ENCODE peak calls at places on chromosomes 12 and 14, in seven cellular contexts. C is heart right ventricle, J is cardiac muscle cell, Z is fibroblast of pulmonary artery, N is choroid plexus epithelial cell, L is transverse colon, V is pancreas. Y is an unnamed sample.

GRCh38 chr14:58299665-58300202 is 1.4 kb downstream of the ARID4A start:
- DNase-seq in N (peak), C (no peak), Z (no peak), L (no peak), V (no peak), J (peak), Y (no peak)

GRCh38 chr12:110371408-110372055 is 32.0 kb downstream of the ANAPC7 start:
- DNase-seq in J (peak), N (peak), Z (no peak), L (no peak), V (no peak), C (no peak), Y (no peak)

GRCh38 chr14:65926935-65927700 is 514.6 kb downstream of the FUT8 start:
- DNase-seq in J (no peak), N (no peak), V (no peak), C (no peak), L (no peak), Z (no peak), Y (no peak)

GRCh38 chr12:14628771-14629170 is 61.1 kb upstream of the PLBD1 start:
- DNase-seq in J (no peak), N (no peak), L (no peak), Z (no peak), C (no peak), V (no peak), Y (no peak)

GRCh38 chr12:99916555-99916954 is 68.2 kb downstream of the ANKS1B start:
- DNase-seq in V (no peak), J (peak), L (no peak), Z (no peak), N (no peak), C (no peak), Y (no peak)

GRCh38 chr14:39467889-39468524 is 35.8 kb upstream of the FBXO33 start:
- DNase-seq in N (peak), V (no peak), J (peak), L (no peak), C (no peak), Z (peak), Y (peak)

GRCh38 chr12:4996714-4997113 is 47.0 kb upstream of the KCNA5 start:
- DNase-seq in N (no peak), C (no peak), L (no peak), Z (no peak), J (no peak), V (no peak), Y (no peak)

GRCh38 chr14:59455411-59455810 is 9.8 kb downstream of the GPR135 start:
- DNase-seq in J (peak), L (no peak), N (no peak), V (no peak), Z (peak), C (no peak), Y (no peak)

GRCh38 chr14:91350813-91351507 is 66.7 kb downstream of the CCDC88C start:
- DNase-seq in N (no peak), J (no peak), C (no peak), V (no peak), L (no peak), Z (no peak), Y (no peak)

GRCh38 chr12:109097435-109098141 is at the start of gene UNG:
- DNase-seq in J (peak), N (peak), L (peak), Z (peak), V (peak), C (peak), Y (peak)

GRCh38 chr12:81167694-81168093 is 89.8 kb downstream of the ACSS3 start:
- DNase-seq in L (no peak), N (peak), C (no peak), J (peak), Z (peak), V (no peak), Y (no peak)

GRCh38 chr12:31406345-31406744 is 80.4 kb upstream of the SINHCAF start:
- DNase-seq in J (no peak), L (no peak), C (no peak), N (peak), Z (no peak), V (no peak), Y (no peak)

GRCh38 chr12:12212769-12213168 is 54.1 kb downstream of the LRP6 start:
- DNase-seq in C (no peak), L (peak), Z (no peak), N (no peak), J (no peak), V (no peak), Y (no peak)

GRCh38 chr12:61654698-61655097 is 605.5 kb upstream of the USP15 start:
- DNase-seq in J (no peak), N (peak), Z (no peak), V (no peak), L (no peak), C (no peak), Y (peak)

GRCh38 chr12:120362516-120363273 is 6.3 kb downstream of the MSI1 start:
- DNase-seq in N (no peak), V (no peak), C (no peak), J (no peak), Z (no peak), L (no peak), Y (no peak)

GRCh38 chr12:53829130-53829529 is 77.4 kb upstream of the CISTR start:
- DNase-seq in Z (no peak), J (no peak), V (no peak), L (no peak), C (no peak), N (no peak), Y (no peak)

GRCh38 chr12:27424631-27425230 is 21.8 kb upstream of the SMCO2 start:
- DNase-seq in C (peak), L (no peak), Z (peak), N (peak), V (no peak), J (peak), Y (peak)

GRCh38 chr14:38608244-38608643 is 352.4 kb upstream of the CLEC14A start:
- DNase-seq in V (no peak), C (no peak), Z (no peak), J (no peak), N (no peak), L (no peak), Y (no peak)

GRCh38 chr14:101185081-101185835 is 281.7 kb upstream of the RTL1 start:
- DNase-seq in N (no peak), V (no peak), C (no peak), J (no peak), L (no peak), Z (no peak), Y (no peak)

GRCh38 chr14:96245710-96246534 is 10.1 kb upstream of the BDKRB1 start:
- DNase-seq in J (peak), Z (no peak), C (no peak), V (no peak), N (peak), L (no peak), Y (no peak)

DNA sequence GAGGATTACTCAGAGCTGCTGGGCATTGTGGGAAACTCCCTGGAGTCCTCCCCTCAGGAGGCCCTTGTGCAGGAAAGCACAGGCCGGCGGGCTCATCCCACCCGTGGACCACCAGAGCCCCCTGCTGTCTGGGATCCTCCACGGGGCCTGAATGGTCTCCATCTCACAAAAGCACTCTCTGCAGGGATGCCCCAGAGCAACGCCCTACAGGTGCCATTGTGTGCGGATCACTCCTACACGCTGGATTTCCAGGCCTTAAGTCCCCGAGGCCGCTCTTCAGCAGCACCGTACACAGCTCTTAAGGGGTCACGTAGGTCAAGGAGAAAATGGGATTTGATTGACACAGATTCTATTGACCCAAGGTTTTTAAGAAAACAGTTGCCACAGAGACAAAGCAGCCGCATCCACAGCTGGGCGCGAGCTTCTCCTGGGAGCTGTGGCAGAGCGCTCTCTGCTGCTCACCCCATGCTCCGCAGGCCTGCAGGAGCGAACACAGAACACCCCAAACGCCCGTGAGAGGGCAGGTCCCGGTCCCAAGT is 36.7 kb upstream of the RIMBP2 start:
- DNase-seq in V (no peak), L (no peak), N (no peak), C (no peak), Z (no peak), J (no peak), Y (no peak)
- TF ChIP-seq CTCF in V (no peak), L (no peak), N (no peak), C (no peak), Z (no peak), J (no peak), Y (no peak)

DNA sequence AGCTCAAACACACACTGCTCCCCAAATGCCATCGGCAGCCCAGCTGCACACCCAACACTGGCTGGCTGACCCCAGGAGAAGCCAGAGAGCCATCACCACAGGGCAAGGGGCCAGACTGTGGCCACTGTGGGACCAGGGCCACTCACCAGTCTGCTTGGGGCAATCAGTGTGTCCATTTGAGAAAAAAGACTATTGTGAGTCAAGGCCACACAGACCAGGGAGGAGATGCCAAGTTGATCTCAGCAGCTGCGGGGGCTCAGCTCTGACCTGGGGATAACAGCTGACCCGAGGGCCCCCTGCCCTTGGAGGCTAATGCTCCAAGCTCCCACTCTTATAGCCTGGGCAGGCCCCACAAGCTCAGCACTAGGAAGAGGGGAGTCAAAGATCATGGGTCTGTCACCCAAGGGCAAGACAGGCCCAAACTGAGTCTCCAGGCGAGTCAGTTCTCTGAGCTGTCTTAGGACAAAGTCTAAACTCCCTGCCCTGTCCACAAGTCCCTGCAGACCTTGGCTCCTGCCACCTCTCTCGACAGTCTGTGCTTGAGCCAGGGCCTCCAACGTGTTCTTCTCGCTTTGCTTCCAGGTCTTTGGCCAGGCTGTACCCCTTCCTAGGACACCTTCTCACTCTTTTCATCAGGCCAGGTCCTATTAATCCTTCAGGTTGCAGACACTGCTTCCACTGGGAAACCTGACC is 30.1 kb upstream of the PNMA1 start:
- DNase-seq in L (peak), Z (no peak), C (no peak), V (no peak), J (no peak), N (no peak), Y (no peak)
- H3K4me3 ChIP-seq in L (no peak), Z (no peak), C (no peak), V (no peak), J (no peak), N (no peak), Y (no peak)

GRCh38 chr12:51351913-51352532 is 5.5 kb upstream of the CELA1 start:
- DNase-seq in N (peak), J (peak), C (peak), V (peak), L (peak), Z (peak), Y (peak)
- TF ChIP-seq CTCF in N (peak), J (peak), C (peak), V (peak), L (peak), Z (peak), Y (peak)

GRCh38 chr12:52279683-52280318 is 5.4 kb downstream of the KRT86 start:
- DNase-seq in J (peak), C (no peak), N (peak), V (no peak), Z (peak), L (no peak), Y (no peak)

GRCh38 chr12:52278931-52279682 is 4.7 kb downstream of the KRT86 start:
- DNase-seq in V (peak), Z (peak), N (peak), J (peak), C (peak), L (peak), Y (no peak)

GRCh38 chr12:52277486-52278245 is 3.2 kb downstream of the KRT86 start:
- DNase-seq in N (no peak), Z (peak), J (no peak), L (no peak), C (no peak), V (no peak), Y (no peak)

GRCh38 chr12:52280319-52280795 is 5.9 kb downstream of the KRT86 start:
- DNase-seq in V (no peak), L (peak), C (peak), J (peak), N (peak), Z (peak), Y (peak)

DNA sequence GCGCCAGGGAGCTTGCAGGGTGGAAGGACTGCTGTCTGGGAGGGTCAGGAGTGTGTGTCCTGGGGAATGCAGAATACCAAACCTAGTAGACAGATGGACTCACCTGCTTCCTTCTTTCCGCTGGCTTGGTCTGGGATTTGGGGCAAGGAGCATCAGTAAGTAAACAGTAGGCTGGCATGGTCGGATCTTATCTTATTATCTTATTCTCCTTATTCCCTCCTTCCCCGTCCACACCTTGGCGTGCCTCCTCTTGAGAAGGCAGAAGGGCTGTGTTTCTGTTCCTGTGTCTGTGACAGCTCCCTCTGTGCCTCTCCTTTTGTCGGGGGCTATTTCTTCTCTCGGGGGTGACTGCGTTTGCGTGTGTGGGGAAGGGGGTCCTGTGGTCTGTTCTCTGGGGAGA is 4.1 kb downstream of the KRT86 start:
- DNase-seq in N (no peak), J (no peak), Z (no peak), C (no peak), V (no peak), L (no peak), Y (peak)
- H3K4me3 ChIP-seq in N (no peak), J (no peak), Z (no peak), C (no peak), V (peak), L (no peak), Y (peak)

DNA sequence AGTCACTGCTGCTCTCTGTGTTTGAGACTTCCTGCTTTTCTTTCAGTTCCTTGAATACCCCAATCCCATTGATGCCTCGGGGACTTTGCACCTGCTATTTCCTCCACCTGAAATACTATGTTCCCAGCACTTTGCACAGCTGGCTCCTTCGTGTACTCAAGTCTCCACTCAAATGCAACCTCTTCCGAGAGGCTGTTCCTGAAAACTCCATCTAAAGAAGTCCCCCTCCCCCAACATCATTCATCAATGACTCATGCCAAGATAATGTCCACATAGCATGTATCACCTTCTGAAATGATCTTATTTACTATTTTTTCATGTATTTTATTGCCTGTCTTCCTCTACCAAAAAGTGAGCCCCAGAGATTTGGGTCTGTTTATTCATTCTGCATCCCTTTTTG is 48.6 kb downstream of the HSPB8 start:
- DNase-seq in N (no peak), J (no peak), Z (no peak), L (no peak), V (no peak), C (no peak), Y (no peak)
- TF ChIP-seq CTCF in N (no peak), J (no peak), Z (no peak), L (no peak), V (no peak), C (no peak), Y (no peak)

GRCh38 chr12:102917026-102917787 is at the start of gene PAH:
- DNase-seq in L (peak), V (peak), J (no peak), Z (no peak), N (no peak), C (no peak), Y (no peak)
- H3K4me3 ChIP-seq in L (peak), V (peak), J (peak), Z (no peak), N (no peak), C (peak), Y (no peak)

GRCh38 chr14:68305738-68306137 is 486.2 kb downstream of the RAD51B start:
- DNase-seq in N (no peak), J (no peak), V (no peak), C (no peak), Z (no peak), L (no peak), Y (no peak)

GRCh38 chr14:68308695-68309094 is 484.2 kb downstream of the ZFP36L1 start:
- DNase-seq in Z (no peak), L (no peak), N (peak), C (no peak), V (no peak), J (peak), Y (no peak)

GRCh38 chr14:68306934-68307758 is 485.7 kb downstream of the ZFP36L1 start:
- DNase-seq in J (no peak), V (no peak), Z (no peak), N (no peak), L (peak), C (no peak), Y (peak)

GRCh38 chr14:68307769-68308168 is 485.1 kb downstream of the ZFP36L1 start:
- DNase-seq in C (no peak), Z (peak), V (no peak), N (peak), L (no peak), J (peak), Y (peak)

DNA sequence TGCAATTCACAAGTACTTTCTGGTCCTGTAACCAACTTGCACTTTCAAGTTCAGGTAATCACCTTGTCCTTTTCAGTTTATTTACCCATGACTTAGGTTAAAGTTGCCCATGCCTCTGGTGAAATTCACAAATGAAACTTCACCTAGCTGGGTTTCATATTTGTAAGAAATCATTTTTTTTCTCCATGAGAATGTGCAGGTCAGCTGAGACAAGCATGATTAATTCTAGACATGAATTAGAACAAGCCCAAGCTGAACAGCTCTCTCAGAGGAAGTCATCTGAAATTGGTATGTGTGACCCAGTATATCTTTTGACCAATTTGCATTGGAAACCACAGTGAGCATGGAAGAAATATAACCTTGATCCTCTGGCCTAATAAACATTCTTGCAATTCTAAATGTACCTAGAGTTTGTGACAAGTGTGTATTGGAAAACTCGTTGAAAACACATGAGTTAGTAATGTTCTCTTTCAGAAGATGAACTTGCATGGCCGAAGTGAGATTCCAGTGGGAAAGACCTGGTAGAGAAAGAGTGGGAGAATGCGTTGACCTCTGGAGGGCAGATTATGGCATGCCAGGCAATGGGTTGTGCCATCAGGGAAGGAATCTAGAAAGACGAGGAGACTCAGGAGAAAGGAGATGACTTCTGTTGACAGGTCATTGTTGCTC is 486.5 kb downstream of the ZFP36L1 start:
- DNase-seq in J (no peak), Z (no peak), C (no peak), V (no peak), L (no peak), N (no peak), Y (no peak)
- TF ChIP-seq CTCF in J (no peak), Z (no peak), C (no peak), V (no peak), L (no peak), N (no peak), Y (no peak)

GRCh38 chr14:68367444-68368014 is 425.3 kb downstream of the ZFP36L1 start:
- DNase-seq in N (no peak), C (no peak), V (no peak), J (no peak), Z (no peak), L (no peak), Y (no peak)

GRCh38 chr14:68372363-68372762 is 420.5 kb downstream of the ZFP36L1 start:
- DNase-seq in Z (no peak), L (no peak), J (no peak), N (no peak), V (no peak), C (no peak), Y (no peak)

GRCh38 chr14:68366656-68367055 is 426.2 kb downstream of the ZFP36L1 start:
- DNase-seq in V (no peak), J (no peak), C (no peak), Z (no peak), L (no peak), N (no peak), Y (no peak)

GRCh38 chr14:68368850-68369249 is 424.0 kb downstream of the ZFP36L1 start:
- DNase-seq in Z (no peak), J (no peak), L (no peak), C (no peak), N (no peak), V (no peak), Y (no peak)

DNA sequence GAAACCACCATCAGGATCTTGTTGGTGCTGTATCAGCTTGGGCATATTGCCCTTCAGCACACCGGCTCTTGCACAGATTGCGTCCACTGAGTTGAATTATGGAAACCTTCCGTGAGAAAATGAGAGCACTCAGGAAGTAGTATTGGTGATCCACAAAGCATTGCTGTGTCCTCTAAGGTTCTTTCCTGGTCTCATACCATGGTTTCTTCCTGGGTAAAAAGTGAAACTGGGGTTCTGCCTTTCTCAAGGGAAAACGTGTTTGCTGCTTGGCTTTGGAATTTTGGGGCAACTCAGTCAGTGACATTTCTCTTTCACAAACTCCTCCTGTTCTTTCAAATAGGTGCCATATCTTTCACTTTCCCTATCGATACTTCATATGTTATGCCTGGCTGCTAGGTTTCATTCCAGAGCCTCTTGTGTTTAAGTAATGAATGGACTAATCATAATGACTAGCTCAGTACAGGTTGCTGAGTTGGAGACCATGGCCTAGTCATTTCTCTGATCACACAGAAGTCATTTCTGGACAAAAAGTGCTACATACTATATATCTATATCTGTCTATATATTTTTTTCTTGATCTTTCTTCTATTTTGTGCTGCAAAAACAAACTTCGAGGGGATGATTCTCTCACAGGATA is 423.5 kb downstream of the ZFP36L1 start:
- DNase-seq in V (no peak), L (no peak), J (no peak), N (no peak), Z (no peak), C (no peak), Y (no peak)
- H3K4me3 ChIP-seq in V (no peak), L (no peak), J (no peak), N (no peak), Z (no peak), C (no peak), Y (no peak)